ENCODE peak calls at places on chromosomes 2 and 18, in six cellular contexts. Q is kidney, K is PC-3, I is gastrocnemius medialis, P is epithelial cell of esophagus, M is endodermal cell. F is an unnamed sample.

GRCh38 chr2:219084791-219085190 is 24.1 kb upstream of the IHH start:
- DNase-seq in Q (no peak), K (no peak), I (no peak), P (no peak), M (no peak), F (no peak)

GRCh38 chr2:174772492-174772801 is 8.2 kb upstream of the CHRNA1 start:
- DNase-seq in Q (no peak), K (no peak), I (no peak), P (no peak), M (no peak), F (no peak)

GRCh38 chr2:145764631-145765030 is 1244.7 kb upstream of the ZEB2 start:
- DNase-seq in Q (peak; percentile 63), K (no peak), I (peak; percentile 16), P (no peak), M (no peak), F (peak; percentile 51)

GRCh38 chr2:70898363-70899240 is 37.1 kb upstream of the ATP6V1B1 start:
- DNase-seq in Q (no peak), K (no peak), I (no peak), P (no peak), M (peak; percentile 63), F (no peak)

GRCh38 chr2:44655401-44655864 is 286.1 kb upstream of the SIX3 start:
- DNase-seq in Q (no peak), K (no peak), I (no peak), P (no peak), M (no peak), F (no peak)

GRCh38 chr18:35252466-35252865 is 11.6 kb downstream of the ZNF397 start:
- DNase-seq in Q (no peak), K (no peak), I (no peak), P (no peak), M (no peak), F (no peak)

GRCh38 chr2:24616606-24617005 is 125.6 kb downstream of the NCOA1 start:
- DNase-seq in Q (no peak), K (no peak), I (no peak), P (no peak), M (no peak), F (no peak)

GRCh38 chr2:168185583-168186274 is 61.7 kb downstream of the STK39 start:
- DNase-seq in Q (no peak), K (peak; percentile 19), I (no peak), P (no peak), M (no peak), F (no peak)

GRCh38 chr2:176709541-176709951 is 440.3 kb downstream of the MTX2 start:
- DNase-seq in Q (peak; percentile 68), K (no peak), I (no peak), P (no peak), M (no peak), F (peak; percentile 78)

GRCh38 chr2:18623782-18624181 is 34.4 kb upstream of the NT5C1B start:
- DNase-seq in Q (no peak), K (peak; percentile 79), I (no peak), P (peak; percentile 86), M (no peak), F (peak; percentile 82)

GRCh38 chr2:241081643-241082337 is 20.3 kb downstream of the MTERF4 start:
- DNase-seq in Q (peak; percentile 68), K (no peak), I (no peak), P (no peak), M (no peak), F (no peak)

GRCh38 chr2:37181726-37182684 is 6.5 kb downstream of the SULT6B1 start:
- DNase-seq in Q (no peak), K (no peak), I (no peak), P (no peak), M (no peak), F (no peak)

GRCh38 chr18:2906522-2907458 is 60.0 kb downstream of the EMILIN2 start:
- DNase-seq in Q (peak; percentile 85), K (peak; percentile 31), I (no peak), P (no peak), M (peak; percentile 80), F (no peak)

GRCh38 chr2:1622521-1623200 is 121.7 kb downstream of the PXDN start:
- DNase-seq in Q (no peak), K (no peak), I (no peak), P (no peak), M (peak; percentile 49), F (no peak)

GRCh38 chr2:149329068-149329467 is 1.3 kb upstream of the LYPD6 start:
- DNase-seq in Q (no peak), K (peak; percentile 14), I (no peak), P (peak; percentile 29), M (peak; percentile 77), F (no peak)

GRCh38 chr2:96144481-96145027 is 686 bp downstream of the DUSP2 start:
- DNase-seq in Q (peak; percentile 84), K (peak; percentile 11), I (no peak), P (no peak), M (peak; percentile 80), F (no peak)

GRCh38 chr2:214543386-214543955 is 132.6 kb downstream of the VWC2L start:
- DNase-seq in Q (no peak), K (peak; percentile 74), I (no peak), P (peak; percentile 65), M (no peak), F (peak; percentile 11)

GRCh38 chr2:162091325-162092007 is 17.5 kb upstream of the DPP4 start:
- DNase-seq in Q (peak; percentile 74), K (peak; percentile 92), I (no peak), P (peak; percentile 46), M (peak; percentile 84), F (peak; percentile 40)

GRCh38 chr2:834233-834632 is 116.4 kb upstream of the SNTG2 start:
- DNase-seq in Q (no peak), K (no peak), I (no peak), P (no peak), M (no peak), F (no peak)

GRCh38 chr2:5696351-5696740 is 4.2 kb downstream of the SOX11 start:
- DNase-seq in Q (peak; percentile 73), K (no peak), I (no peak), P (no peak), M (no peak), F (no peak)

GRCh38 chr18:29154196-29154757 is 977.3 kb upstream of the CDH2 start:
- DNase-seq in Q (no peak), K (no peak), I (no peak), P (peak; percentile 71), M (no peak), F (peak; percentile 64)

GRCh38 chr2:231111987-231112386 is 12.9 kb downstream of the HTR2B start:
- DNase-seq in Q (no peak), K (peak; percentile 41), I (no peak), P (no peak), M (no peak), F (peak; percentile 50)

GRCh38 chr2:21251216-21251971 is 127.6 kb downstream of the TDRD15 start:
- DNase-seq in Q (no peak), K (no peak), I (no peak), P (no peak), M (no peak), F (no peak)

GRCh38 chr2:862723-863466 is 87.8 kb upstream of the SNTG2 start:
- DNase-seq in Q (no peak), K (no peak), I (no peak), P (no peak), M (no peak), F (no peak)

GRCh38 chr2:124572953-124573634 is 548.0 kb downstream of the CNTNAP5 start:
- DNase-seq in Q (no peak), K (no peak), I (no peak), P (no peak), M (no peak), F (no peak)

GRCh38 chr2:176584333-176584732 is 315.1 kb downstream of the MTX2 start:
- DNase-seq in Q (no peak), K (peak; percentile 78), I (no peak), P (peak; percentile 66), M (no peak), F (peak; percentile 60)

GRCh38 chr2:200677721-200678532 is 92.1 kb downstream of the AOX1 start:
- DNase-seq in Q (no peak), K (peak; percentile 63), I (no peak), P (no peak), M (no peak), F (peak; percentile 85)
- TF ChIP-seq CTCF in Q (no peak), K (no peak), I (no peak), P (no peak), M (no peak), F (peak; percentile 23)

DNA sequence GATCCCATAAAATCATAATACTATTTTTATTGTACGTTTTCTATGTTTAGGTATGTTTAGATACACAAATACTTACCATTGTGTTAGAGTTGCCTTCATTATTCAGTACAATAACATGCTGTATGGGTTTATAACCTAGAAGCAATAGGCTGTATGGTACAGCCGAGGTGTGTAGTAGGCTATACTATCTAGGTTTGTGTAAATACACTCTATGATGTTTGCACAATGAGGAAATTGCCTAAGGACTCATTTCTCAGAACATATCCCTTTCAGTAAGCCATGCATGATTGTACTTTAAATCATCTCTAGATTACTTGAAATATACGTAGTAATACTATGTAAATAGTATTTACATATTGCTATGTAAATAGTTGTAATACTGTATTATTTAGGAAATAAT is 156.7 kb downstream of the CDCA7 start:
- DNase-seq in Q (no peak), K (peak; percentile 68), I (no peak), P (peak; percentile 64), M (no peak), F (no peak)
- H3K4me3 ChIP-seq in Q (no peak overlapping the region), K (no peak overlapping the region), I (no peak overlapping the region), P (no peak overlapping the region), M (no peak overlapping the region), F (no peak overlapping the region)

DNA sequence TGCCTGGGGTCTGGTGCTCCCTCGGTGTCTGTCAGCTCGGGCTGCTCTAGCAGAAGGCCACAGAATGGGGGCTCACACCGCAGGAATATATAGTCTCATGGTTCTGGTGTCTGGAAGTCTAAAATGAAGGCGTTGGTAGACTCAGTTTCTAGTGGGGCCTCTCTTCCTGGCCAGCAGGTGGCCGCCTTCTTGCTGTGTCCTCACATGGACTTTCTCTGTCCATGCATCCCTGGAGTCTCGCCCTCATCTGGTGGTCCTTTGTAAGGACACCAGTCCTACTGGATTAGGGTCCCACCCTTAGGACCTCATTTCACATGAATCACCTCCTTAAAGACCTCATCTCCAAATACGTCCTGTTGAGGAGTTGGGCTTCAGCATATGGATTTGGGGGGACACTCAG is 65.7 kb downstream of the RRM2 start:
- DNase-seq in Q (no peak), K (peak; percentile 48), I (no peak), P (no peak), M (peak; percentile 71), F (peak; percentile 38)
- TF ChIP-seq CTCF in Q (peak; percentile 5), K (peak; percentile 78), I (no peak), P (peak; percentile 13), M (peak; percentile 89), F (peak; percentile 35)

DNA sequence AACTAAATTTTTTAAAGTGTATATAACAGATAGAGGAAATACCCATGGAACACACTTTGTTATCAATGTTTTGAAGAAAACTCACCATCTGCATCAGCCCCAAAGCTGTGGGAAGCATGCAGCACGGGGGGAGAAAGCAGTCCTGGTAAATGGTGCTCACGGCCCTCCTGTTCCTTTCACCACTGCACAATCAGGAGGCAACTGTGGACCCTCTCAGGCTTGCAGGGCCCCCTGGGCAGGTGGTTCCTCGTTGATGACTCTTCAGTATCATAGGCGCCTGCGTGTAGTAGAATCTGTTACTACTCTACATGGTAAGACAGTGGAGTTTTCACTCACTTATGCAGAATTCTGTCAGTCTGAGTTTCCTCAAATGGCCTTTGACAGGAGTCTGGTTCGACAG is 4.9 kb upstream of the CNDP1 start:
- DNase-seq in Q (no peak), K (no peak), I (no peak), P (no peak), M (no peak), F (no peak)
- H3K4me3 ChIP-seq in Q (no peak overlapping the region), K (no peak overlapping the region), I (no peak overlapping the region), P (no peak overlapping the region), M (no peak overlapping the region), F (no peak overlapping the region)